ENCODE peak calls at places on chromosomes 11 and 22, in five cellular contexts. E is tibial nerve, Q is mammary epithelial cell, D is adrenal gland, Z is cardiac muscle cell. W is an unnamed sample.

GRCh38 chr11:1889527-1889930 is 2.2 kb downstream of the PRR33 start:
- DNase-seq in E (no peak), Q (no peak), D (no peak), Z (no peak), W (no peak)

GRCh38 chr11:45089251-45089650 is 57.2 kb upstream of the PRDM11 start:
- DNase-seq in E (peak), Q (peak), D (peak), Z (peak), W (peak)

GRCh38 chr11:19498986-19499669 is 213.5 kb upstream of the NAV2 start:
- DNase-seq in E (no peak), Q (peak), D (no peak), Z (peak), W (no peak)

GRCh38 chr11:19316434-19316833 is 75.7 kb upstream of the E2F8 start:
- DNase-seq in E (peak), Q (no peak), D (peak), Z (peak), W (peak)

GRCh38 chr11:2466869-2467694 is 22.3 kb downstream of the KCNQ1 start:
- DNase-seq in E (no peak), Q (no peak), D (peak), Z (no peak), W (no peak)

GRCh38 chr11:15038963-15039362 is 34.4 kb upstream of the CALCB start:
- DNase-seq in E (no peak), Q (peak), D (no peak), Z (peak), W (no peak)

GRCh38 chr11:36010010-36010740 is 66.3 kb downstream of the LDLRAD3 start:
- DNase-seq in E (no peak), Q (peak), D (no peak), Z (peak), W (no peak)

GRCh38 chr11:111977141-111978027 is 40.2 kb downstream of the DIXDC1 start:
- DNase-seq in E (peak), Q (peak), D (peak), Z (peak), W (peak)

GRCh38 chr11:104897891-104898684 is at the start of gene CASP12:
- DNase-seq in E (no peak), Q (no peak), D (no peak), Z (peak), W (no peak)

GRCh38 chr11:124115782-124116616 is 749 bp downstream of the VWA5A start:
- DNase-seq in E (no peak), Q (peak), D (peak), Z (no peak), W (no peak)

DNA sequence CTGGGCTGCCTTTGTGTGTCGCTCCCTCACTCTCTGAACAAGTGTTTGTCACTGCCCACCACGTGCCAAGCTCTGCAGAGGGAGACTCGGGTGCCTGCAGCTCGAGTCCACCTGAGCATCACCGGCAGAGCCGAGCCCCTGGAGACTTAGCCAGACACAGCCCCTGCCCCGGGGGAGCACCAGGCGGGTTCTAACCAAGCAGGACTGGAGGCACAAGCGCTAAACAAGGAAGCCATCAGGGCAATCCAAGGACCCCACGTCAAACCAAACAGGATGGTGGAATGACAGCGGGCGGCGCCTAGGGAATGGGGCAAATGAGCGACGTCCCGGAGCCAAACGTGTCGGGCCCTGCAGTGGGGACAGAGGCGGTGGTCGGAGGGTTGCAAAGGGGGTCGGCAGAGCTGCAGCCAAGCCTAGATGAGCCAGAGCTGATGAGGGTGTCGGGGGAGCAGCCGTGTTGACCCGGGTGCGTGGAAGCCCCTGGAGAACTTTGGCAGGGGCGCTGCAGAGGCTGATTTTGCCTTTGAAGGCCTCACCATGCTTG is 2.0 kb upstream of the GRAMD4 start:
- DNase-seq in E (no peak), Q (no peak), D (no peak), Z (no peak), W (no peak)
- H3K27ac ChIP-seq in E (no peak), Q (no peak), D (no peak), Z (peak), W (peak)

GRCh38 chr22:43570531-43571144 is 158.8 kb downstream of the MPPED1 start:
- DNase-seq in E (no peak), Q (no peak), D (no peak), Z (no peak), W (no peak)
- H3K27ac ChIP-seq in E (no peak), Q (no peak), D (no peak), Z (no peak), W (no peak)

DNA sequence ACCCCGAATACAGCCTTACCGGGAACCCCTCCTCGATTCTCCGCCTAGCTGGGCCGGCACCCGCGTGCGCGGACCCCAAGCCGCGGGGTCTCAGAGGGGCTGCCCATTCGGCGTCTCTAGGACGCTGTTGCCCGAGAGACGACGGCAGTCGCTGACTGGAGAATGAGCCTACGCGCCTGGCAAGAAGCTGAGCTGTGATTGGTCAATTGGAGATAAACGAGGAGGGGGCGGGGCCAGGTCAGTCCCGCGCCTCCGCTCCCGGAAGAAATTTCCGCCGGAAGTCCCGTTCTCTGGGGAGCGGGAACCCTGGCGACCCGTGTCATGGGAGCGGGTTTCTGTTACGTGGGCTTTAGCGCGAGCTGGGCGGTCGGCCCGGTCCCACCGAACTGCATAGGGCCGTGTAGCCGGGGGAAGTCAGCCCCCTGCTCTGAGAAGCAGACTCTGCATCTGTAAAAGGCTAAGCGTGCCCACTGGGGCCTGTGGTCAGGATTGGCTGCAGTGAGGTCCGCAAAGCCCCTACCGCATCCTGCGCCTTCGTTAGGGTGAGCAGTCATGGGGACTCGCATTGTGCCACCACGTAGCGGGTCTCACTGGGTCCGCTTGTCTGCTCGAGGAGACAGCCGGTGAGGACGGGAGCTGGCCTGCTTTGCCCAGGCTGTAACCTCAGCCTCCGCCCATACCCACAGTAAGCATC is at the start of gene EFCAB6:
- DNase-seq in E (peak), Q (peak), D (peak), Z (peak), W (peak)
- H3K27ac ChIP-seq in E (peak), Q (peak), D (peak), Z (peak), W (peak)

DNA sequence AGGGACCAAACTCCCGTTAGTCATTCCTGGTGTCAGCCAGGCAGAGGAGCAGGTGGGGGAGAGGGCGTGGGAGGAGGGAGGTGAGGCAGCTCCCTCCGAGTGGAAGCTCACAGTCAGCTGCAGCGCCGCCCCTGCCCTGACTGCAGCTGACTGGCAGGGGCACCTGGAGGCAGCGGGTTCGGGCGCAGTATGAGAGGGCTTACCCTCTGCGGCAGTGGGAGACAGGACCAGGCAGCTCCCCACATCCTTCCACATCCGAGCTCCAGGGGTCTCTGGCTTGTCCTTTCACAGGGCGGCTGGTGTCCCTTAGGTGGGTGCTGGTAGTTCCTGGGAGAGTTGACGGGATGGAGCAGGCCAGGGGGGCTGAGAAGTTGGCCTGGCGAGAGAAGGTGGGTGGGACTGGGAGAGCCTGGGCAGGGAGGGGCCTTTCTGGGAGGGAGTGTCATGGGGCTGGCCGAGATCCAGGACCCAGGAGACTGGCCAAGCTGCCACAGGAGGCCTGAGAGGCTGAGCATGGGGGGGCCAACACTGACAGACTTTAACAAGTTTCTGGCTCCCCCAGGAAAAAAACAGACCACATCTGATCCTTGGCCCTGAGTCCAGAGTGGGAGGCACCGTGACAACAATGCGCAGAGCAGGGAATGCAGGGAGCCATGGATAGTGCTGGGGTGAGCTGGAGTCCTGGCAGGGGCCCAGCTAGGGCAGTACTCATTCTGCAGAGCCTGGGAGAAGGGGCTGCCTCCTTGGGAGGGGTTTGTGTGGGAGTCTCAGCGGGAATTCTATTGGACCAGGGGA is 4.9 kb downstream of the ADORA2A start:
- DNase-seq in E (peak), Q (peak), D (no peak), Z (peak), W (peak)
- H3K27ac ChIP-seq in E (peak), Q (no peak), D (peak), Z (no peak), W (peak)

DNA sequence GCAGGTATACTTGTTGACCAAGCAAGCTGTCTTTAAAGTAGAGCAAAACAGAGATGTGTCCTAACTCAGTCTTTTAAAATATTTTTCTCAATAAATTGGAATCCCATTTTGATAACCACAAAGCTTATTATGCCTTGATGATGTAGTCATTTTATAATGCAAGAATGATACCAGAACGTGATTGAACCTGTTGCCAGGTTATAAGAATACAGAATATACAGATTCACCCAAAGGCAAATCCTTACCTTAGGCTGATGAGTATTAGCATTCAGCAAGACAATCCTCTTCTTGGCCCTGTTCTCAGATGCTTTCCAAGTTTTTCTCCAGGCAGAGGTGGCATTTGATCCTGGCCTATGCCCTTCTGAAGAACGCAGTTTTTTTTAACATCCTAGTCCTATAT is 76.1 kb downstream of the PPFIBP2 start:
- DNase-seq in E (no peak), Q (peak), D (no peak), Z (no peak), W (no peak)
- H3K27ac ChIP-seq in E (no peak), Q (peak), D (no peak), Z (no peak), W (no peak)